ENCODE peak calls at places on chromosomes 3 and 15, in four cellular contexts. X, E, C and L are unnamed samples.

GRCh38 chr15:62254137-62254934 is 89.3 kb upstream of the C2CD4B start:
- DNase-seq in X (peak), E (peak), C (peak), L (peak)

GRCh38 chr3:185164428-185165217 is 11.8 kb upstream of the C3orf70 start:
- DNase-seq in X (no peak), E (no peak), C (no peak), L (no peak)

GRCh38 chr3:138187296-138188012 is at the start of gene ARMC8:
- DNase-seq in X (peak), E (peak), C (peak), L (no peak)

GRCh38 chr3:66476852-66477381 is 23.9 kb downstream of the LRIG1 start:
- DNase-seq in X (no peak), E (peak), C (no peak), L (no peak)

GRCh38 chr15:47399100-47399499 is 318.2 kb upstream of the SEMA6D start:
- DNase-seq in X (no peak), E (no peak), C (no peak), L (no peak)

GRCh38 chr15:101256756-101257155 is 4.9 kb upstream of the CHSY1 start:
- DNase-seq in X (no peak), E (no peak), C (no peak), L (no peak)

GRCh38 chr3:114389156-114389555 is 95.3 kb downstream of the TIGIT start:
- DNase-seq in X (no peak), E (no peak), C (no peak), L (no peak)

GRCh38 chr15:34810455-34811146 is 15.3 kb upstream of the ACTC1 start:
- DNase-seq in X (no peak), E (no peak), C (no peak), L (peak)

DNA sequence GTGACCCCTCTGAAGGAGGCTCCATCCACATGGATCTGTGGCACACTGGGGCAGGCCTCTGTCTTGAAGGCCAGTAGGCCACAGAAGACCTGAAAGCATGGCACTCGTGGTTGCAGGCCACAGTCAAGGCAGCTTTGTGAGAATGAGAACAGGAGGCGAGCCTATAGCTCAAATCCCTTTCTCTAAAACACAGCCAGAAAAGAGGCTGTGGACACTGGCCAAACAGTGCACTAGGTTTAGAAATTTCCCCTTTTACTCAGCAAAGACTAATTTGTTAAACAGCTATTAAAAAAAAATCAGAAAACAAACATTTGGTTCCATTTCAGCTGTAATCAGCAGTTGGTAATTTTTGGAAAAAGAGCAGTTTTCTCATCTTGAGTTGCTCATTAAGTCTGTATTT is 28.3 kb downstream of the PARP16 start:
- DNase-seq in X (no peak), E (no peak), C (no peak), L (no peak)
- TF ChIP-seq TCF7L2 in X (no peak), E (no peak), C (no peak), L (no peak)

GRCh38 chr3:85631070-85631469 is 672.3 kb downstream of the CADM2 start:
- DNase-seq in X (no peak), E (no peak), C (no peak), L (no peak)

GRCh38 chr3:85627899-85628298 is 669.1 kb downstream of the CADM2 start:
- DNase-seq in X (no peak), E (no peak), C (no peak), L (no peak)

DNA sequence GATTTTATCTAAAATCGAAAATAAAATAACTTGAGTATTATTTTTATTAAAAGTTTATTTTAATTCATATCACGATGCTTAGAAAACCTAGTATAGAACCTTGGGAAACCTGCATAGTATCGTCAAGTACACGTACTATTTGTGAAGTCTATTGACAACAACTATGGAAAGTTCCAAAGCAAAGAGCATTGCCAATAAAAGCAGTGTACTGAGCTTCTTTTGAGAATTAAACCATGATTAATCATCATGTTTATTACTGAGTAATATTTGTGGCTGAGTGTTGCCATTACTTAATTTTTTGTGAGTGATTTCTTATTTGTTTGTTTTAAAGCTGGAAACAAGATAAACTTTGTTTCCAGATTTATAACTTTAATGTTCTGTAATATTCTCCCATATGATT is 674.1 kb downstream of the CADM2 start:
- DNase-seq in X (no peak), E (no peak), C (no peak), L (no peak)
- TF ChIP-seq POLR2AphosphoS5 in X (no peak), E (no peak), C (no peak), L (no peak)

DNA sequence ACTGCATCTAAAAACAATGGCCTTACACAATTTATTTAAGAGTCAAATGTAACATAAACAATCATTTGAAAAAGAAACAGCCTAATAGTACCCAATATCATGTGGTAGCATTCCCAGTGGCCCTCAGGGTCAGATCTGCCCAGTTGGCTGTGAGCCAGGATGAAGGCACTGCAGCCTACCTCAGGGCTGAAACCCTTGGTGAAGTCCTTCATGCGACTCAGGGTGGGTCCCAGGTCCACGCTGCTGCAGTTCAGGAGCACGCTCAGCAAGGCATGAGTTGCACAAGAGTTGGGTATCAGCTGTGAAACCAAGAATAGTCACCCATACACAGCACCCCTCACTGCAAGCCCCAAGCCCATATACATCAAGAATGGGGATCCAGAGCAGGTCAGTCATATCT is 37.1 kb downstream of the SEMA3G start:
- DNase-seq in X (no peak), E (no peak), C (no peak), L (no peak)
- H3K27ac ChIP-seq in X (no peak), E (no peak), C (no peak), L (no peak)

GRCh38 chr3:86563358-86563970 is 427.5 kb downstream of the VGLL3 start:
- DNase-seq in X (peak), E (peak), C (peak), L (peak)
- TF ChIP-seq TCF7L2 in X (no peak), E (no peak), C (no peak), L (no peak)

GRCh38 chr3:81718311-81718710 is 43.1 kb downstream of the GBE1 start:
- DNase-seq in X (no peak), E (no peak), C (no peak), L (no peak)

GRCh38 chr3:81728766-81729544 is 32.5 kb downstream of the GBE1 start:
- DNase-seq in X (no peak), E (no peak), C (no peak), L (no peak)

GRCh38 chr3:81726735-81727134 is 34.7 kb downstream of the GBE1 start:
- DNase-seq in X (no peak), E (no peak), C (no peak), L (no peak)

GRCh38 chr3:81726132-81726531 is 35.3 kb downstream of the GBE1 start:
- DNase-seq in X (no peak), E (no peak), C (no peak), L (no peak)

DNA sequence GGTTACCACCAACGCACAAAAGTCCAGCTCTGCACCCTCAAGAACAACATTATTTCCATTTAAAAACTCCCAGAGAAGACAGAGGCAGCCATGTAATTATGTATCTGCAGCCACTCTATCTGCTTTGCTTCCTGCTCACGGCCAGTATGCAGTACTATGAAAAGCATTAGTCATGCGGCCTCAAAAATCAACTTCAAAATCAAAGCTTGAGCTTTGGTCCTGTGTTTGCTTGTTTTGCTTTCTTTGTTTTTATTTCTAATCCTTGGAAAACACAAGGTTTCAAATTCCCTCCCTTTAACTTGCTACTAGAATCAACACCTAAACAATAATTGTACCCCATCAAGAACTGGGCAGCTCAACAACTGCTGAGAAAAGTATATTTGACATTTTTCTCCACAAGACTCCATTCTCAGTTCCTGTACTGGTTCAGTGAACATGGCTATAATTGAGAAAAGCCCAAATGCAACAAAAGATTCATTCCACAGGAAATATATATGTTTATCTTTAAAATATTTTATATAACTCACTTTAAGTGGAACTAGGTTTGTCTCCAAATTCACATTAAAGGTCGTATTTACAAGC is 37.6 kb downstream of the GBE1 start:
- DNase-seq in X (no peak), E (peak), C (no peak), L (no peak)
- TF ChIP-seq POLR2AphosphoS5 in X (no peak), E (no peak), C (no peak), L (no peak)

DNA sequence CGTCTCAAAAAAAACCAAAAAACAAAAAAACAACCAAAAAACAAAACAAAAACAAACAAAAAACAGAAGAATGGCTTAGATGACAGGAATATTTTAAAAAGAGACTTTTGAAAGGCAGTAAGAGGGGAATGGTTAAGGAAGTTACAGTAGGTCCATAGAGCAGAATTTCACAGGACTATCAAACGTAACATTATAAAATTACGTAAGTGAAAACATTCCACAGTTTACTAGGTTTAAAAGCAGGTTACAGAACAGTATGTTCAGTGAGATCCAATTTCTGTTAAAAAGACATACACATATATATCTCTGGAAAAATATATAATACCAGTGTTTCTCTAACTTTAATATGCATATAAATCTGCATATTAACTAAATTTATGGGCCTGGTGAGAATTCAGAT is 50.2 kb upstream of the MUC13 start:
- DNase-seq in X (no peak), E (no peak), C (no peak), L (no peak)
- H3K27ac ChIP-seq in X (peak), E (no peak), C (no peak), L (no peak)

GRCh38 chr3:172591171-172591605 is 68.0 kb upstream of the TNFSF10 start:
- DNase-seq in X (no peak), E (no peak), C (no peak), L (no peak)

GRCh38 chr3:172581757-172582166 is 58.5 kb upstream of the TNFSF10 start:
- DNase-seq in X (no peak), E (no peak), C (no peak), L (no peak)

GRCh38 chr3:172585954-172586353 is 62.7 kb upstream of the TNFSF10 start:
- DNase-seq in X (no peak), E (no peak), C (no peak), L (no peak)

GRCh38 chr3:172582712-172583111 is 59.5 kb upstream of the TNFSF10 start:
- DNase-seq in X (no peak), E (no peak), C (no peak), L (no peak)

GRCh38 chr3:172586447-172586846 is 63.2 kb upstream of the TNFSF10 start:
- DNase-seq in X (no peak), E (no peak), C (no peak), L (no peak)
- TF ChIP-seq TCF7L2 in X (no peak), E (no peak), C (no peak), L (no peak)

DNA sequence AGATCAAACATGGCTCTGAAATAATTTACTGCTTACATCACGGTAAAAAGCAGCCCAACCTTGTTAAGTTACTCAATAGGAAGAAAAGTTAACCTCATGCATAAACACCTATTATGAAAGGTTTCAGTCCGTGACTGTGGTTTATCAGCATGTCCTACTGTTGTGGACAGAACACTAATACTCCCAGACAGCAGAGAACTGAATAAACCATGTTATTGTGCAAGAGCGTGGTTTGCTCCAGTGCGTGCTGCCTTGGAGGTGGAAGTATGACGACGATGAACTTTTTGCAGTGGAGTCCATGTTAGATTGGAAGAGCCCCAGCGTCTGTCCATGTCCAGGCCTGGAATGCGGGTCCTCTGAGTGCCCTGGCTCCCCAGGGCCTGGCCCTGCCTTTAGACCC is 48.6 kb downstream of the MYO5C start:
- DNase-seq in X (no peak), E (no peak), C (no peak), L (no peak)
- TF ChIP-seq POLR2AphosphoS5 in X (no peak), E (no peak), C (no peak), L (no peak)

DNA sequence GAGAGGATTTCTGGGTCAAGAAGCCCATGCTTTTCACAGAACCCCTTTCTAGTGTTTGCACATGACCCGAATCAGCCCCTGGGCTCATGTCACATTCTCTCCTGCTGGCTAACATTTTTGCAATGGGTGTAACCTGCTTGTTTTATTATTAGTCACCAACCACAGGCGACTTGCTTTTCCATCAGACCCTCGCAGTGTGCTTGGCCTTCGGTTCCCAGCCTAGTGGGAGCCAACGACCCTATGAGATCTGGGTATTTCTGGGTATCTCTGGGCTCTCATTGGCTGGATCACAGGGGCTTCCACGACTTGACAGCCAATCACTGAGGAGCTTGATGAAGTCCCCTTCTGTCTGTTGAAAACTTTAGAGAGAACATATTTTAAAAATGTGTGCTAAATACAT is 11.0 kb upstream of the FBLN2 start:
- DNase-seq in X (peak), E (no peak), C (peak), L (peak)
- H3K27ac ChIP-seq in X (peak), E (no peak), C (no peak), L (no peak)